ENCODE peak calls at places on chromosomes 7 and 10, in five cellular contexts. A is H54, S is HS-5, Z is HS-27A, Q is HT-29. N is an unnamed sample.

GRCh38 chr7:137658194-137658900 is 188.4 kb downstream of the DGKI start:
- DNase-seq in Z (no peak), A (no peak), Q (no peak), S (no peak), N (no peak)

GRCh38 chr7:26348987-26349809 is 57.5 kb downstream of the SNX10 start:
- DNase-seq in S (no peak), Z (no peak), Q (no peak), A (no peak), N (no peak)

GRCh38 chr10:70682920-70683600 is 10.8 kb downstream of the ADAMTS14 start:
- DNase-seq in S (no peak), Q (no peak), A (no peak), Z (no peak), N (no peak)

GRCh38 chr7:78226059-78226658 is 427.6 kb downstream of the PHTF2 start:
- DNase-seq in Q (peak), A (peak), S (no peak), Z (no peak), N (no peak)

GRCh38 chr10:114380060-114380459 is 24.2 kb downstream of the AFAP1L2 start:
- DNase-seq in A (no peak), Q (peak), Z (no peak), S (no peak), N (no peak)

GRCh38 chr10:104308439-104308903 is 29.8 kb downstream of the ITPRIP start:
- DNase-seq in S (no peak), A (no peak), Z (no peak), Q (no peak), N (no peak)

GRCh38 chr7:98944386-98944785 is 66.1 kb downstream of the TRRAP start:
- DNase-seq in Q (no peak), S (no peak), A (no peak), Z (no peak), N (no peak)

GRCh38 chr7:73706122-73707044 is 13.1 kb downstream of the STX1A start:
- DNase-seq in Q (peak), Z (no peak), A (peak), S (no peak), N (no peak)

GRCh38 chr7:134780166-134780853 is 876 bp downstream of the CALD1 start:
- DNase-seq in A (no peak), Q (no peak), Z (no peak), S (no peak), N (no peak)